ENCODE peak calls at places on chromosome 1, in five cellular contexts. O is NT2/D1, W is HepG2, I is H1, E is GM12878. A is an unnamed sample.

GRCh38 chr1:229781453-229781852 is 155.4 kb downstream of the URB2 start:
- DNase-seq in I (no peak), O (no peak), W (peak; percentile 2), E (no peak), A (no peak)

GRCh38 chr1:222813866-222814535 is 838 bp upstream of the DISP1 start:
- DNase-seq in O (no peak), I (no peak), E (no peak), W (no peak), A (no peak)

GRCh38 chr1:40901886-40902633 is 39.9 kb upstream of the CITED4 start:
- DNase-seq in I (no peak), O (no peak), E (no peak), W (no peak), A (no peak)

GRCh38 chr1:179101566-179101965 is 19.7 kb downstream of the TOR3A start:
- DNase-seq in E (no peak), I (no peak), W (no peak), O (no peak), A (no peak)

GRCh38 chr1:75908717-75909152 is 23.5 kb downstream of the ASB17 start:
- DNase-seq in O (peak; percentile 75), E (peak; percentile 7), W (peak; percentile 31), I (peak; percentile 55), A (peak; percentile 43)

GRCh38 chr1:1259119-1259488 is 12.6 kb upstream of the C1QTNF12 start:
- DNase-seq in W (no peak), I (no peak), E (no peak), O (no peak), A (no peak)

GRCh38 chr1:64864018-64864945 is 102.1 kb downstream of the JAK1 start:
- DNase-seq in E (peak; percentile 92), O (no peak), W (no peak), I (no peak), A (no peak)

GRCh38 chr1:32356478-32356877 is 5.8 kb downstream of the FAM229A start:
- DNase-seq in W (no peak), E (no peak), O (no peak), I (no peak), A (no peak)

GRCh38 chr1:228236744-228237143 is 28.9 kb downstream of the OBSCN start:
- DNase-seq in O (peak; percentile 73), W (peak; percentile 55), E (no peak), I (peak; percentile 87), A (peak; percentile 76)

GRCh38 chr1:98794196-98794886 is 132.8 kb downstream of the SNX7 start:
- DNase-seq in I (no peak), W (peak; percentile 42), O (peak; percentile 65), E (peak; percentile 15), A (peak; percentile 69)

GRCh38 chr1:201359031-201359872 is 18.2 kb downstream of the TNNT2 start:
- DNase-seq in O (no peak), I (no peak), E (no peak), W (no peak), A (no peak)

GRCh38 chr1:52158218-52158617 is 16.3 kb downstream of the ZFYVE9 start:
- DNase-seq in O (no peak), W (no peak), I (no peak), E (no peak), A (no peak)

DNA sequence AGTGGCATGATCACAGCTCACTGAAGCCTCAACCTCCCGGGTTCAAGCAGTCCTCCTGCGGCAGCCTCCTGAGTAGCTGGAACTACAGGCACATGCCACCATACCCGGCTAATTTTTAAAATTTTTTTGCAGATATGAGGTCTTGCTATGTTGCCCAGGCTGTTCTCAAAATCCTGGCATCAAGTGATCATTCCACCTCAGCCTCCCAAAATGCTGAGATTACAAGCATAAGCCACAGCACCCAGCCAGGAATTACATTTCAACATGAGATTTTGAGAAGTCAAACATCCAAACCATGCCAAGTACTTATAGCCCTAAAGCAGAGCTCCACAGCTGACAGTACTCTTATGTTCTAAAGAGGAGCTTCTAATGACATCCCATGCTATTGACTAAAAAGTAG is 200.1 kb downstream of the FCRL5 start:
- DNase-seq in W (no peak), I (no peak), O (no peak), E (no peak), A (no peak)
- TF ChIP-seq SUZ12 in W (no peak), I (no peak), O (no peak), E (no peak), A (no peak)

GRCh38 chr1:8382608-8383525 is 65.0 kb downstream of the SLC45A1 start:
- DNase-seq in E (no peak), O (no peak), I (no peak), W (no peak), A (no peak)

GRCh38 chr1:8382051-8382505 is 64.2 kb downstream of the SLC45A1 start:
- DNase-seq in W (no peak), O (no peak), I (no peak), E (no peak), A (peak; percentile 28)

GRCh38 chr1:8384088-8384487 is 66.2 kb downstream of the SLC45A1 start:
- DNase-seq in E (no peak), I (no peak), O (no peak), W (no peak), A (no peak)

GRCh38 chr1:8381618-8382017 is 63.7 kb downstream of the SLC45A1 start:
- DNase-seq in W (no peak), E (no peak), O (no peak), I (no peak), A (no peak)

DNA sequence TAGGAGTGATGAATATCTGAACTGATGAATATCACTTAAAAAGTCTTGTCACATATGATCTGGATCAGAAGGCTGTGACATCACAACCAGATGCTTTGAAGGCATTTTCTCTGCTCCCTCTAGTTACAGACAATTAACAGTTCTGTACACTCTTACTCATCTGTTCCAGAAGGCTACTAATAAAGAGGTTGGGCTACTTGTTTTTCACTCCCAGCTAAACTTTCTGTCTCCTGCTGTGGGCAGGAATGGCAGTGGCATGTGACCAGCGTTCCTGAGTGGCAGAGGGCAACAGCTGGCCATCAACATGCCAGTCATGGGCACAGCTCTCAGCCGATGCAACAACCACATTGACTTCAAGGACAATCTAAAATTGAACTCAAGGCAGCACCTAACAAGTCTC is 66.7 kb downstream of the SLC45A1 start:
- DNase-seq in O (no peak), I (no peak), W (no peak), E (no peak), A (no peak)
- TF ChIP-seq SUZ12 in O (no peak), I (no peak), W (no peak), E (no peak), A (no peak)

GRCh38 chr1:12573015-12573825 is 44.8 kb downstream of the DHRS3 start:
- DNase-seq in W (no peak), E (no peak), I (no peak), O (no peak), A (no peak)
- TF ChIP-seq SUZ12 in W (no peak), E (no peak), I (no peak), O (no peak), A (no peak)

GRCh38 chr1:80498673-80499072 is 1302.1 kb upstream of the ADGRL2 start:
- DNase-seq in W (no peak), I (no peak), E (no peak), O (no peak), A (no peak)
- TF ChIP-seq SUZ12 in W (no peak), I (no peak), E (no peak), O (no peak), A (no peak)

DNA sequence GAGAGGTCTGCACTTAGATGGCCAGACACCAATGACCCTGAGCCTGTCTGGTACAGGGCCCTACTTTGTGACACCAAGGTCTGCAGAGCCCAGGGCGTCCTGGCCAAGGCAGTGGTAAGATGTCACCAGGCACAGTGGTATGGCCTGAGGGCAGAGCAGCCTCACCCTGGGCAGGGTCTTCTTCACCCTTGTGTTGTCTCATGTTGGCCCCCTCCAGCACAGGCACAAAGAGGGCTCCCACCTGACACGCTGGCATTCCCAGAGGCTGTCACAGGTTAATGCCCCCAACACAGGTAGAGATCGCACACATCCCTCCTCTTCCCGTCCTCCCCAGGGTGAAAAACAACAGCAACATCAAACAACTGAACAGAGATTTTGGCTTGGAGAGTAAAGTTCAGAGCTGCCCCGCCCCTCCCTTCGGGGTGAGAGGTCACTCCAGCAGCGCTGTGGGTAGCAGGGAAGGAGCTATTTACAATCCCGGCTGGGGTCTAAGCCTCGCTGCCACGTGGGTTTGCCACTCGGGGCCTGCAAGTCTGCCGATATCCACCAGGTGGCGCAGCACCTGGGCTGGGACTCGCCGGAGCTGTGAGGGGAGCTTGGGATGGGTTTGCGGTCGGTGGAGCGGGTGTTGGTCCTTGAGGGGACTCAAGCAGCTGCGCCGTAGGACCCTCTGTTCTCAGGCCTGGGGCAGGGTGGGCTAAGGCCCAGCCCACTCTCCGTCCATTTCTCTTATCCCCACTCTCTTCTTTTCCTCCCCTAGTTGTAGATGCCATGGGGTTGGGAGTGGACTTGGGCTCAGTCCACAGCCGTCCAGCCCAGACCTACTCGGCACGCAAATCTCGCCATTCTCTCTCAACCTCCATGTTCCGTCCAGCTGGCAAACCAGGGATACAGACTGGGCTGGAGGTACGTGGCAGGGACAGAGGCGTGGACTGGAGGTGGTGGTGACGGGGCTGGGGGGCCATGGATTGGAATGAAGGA is 12.7 kb downstream of the EFNA3 start:
- DNase-seq in E (no peak), O (peak; percentile 89), W (peak; percentile 78), I (peak; percentile 97), A (peak; percentile 92)
- TF ChIP-seq SUZ12 in E (no peak), O (no peak), W (no peak), I (no peak), A (no peak)

DNA sequence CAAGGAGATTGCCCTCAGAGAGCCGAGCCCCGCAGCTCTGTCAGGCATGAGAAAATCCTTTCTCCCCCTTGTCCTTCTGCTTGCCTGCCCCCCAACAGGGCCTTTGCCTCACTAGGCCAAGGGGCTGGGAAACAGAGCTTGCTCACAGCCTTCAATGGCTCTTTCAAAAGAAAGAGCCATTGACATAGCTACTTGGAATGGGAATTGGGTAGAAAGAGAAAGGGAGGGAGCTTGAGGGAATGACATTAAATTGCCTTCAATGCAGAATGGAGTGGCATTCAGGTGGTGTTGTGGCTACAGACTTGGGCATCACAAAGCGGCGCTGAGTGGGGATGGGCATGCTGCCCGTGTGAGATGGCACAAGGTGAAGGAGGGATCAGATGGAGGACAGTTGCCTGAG is 13.2 kb downstream of the SYT11 start:
- DNase-seq in E (no peak), I (no peak), W (no peak), O (no peak), A (no peak)
- TF ChIP-seq SUZ12 in E (no peak), I (no peak), W (no peak), O (no peak), A (no peak)

GRCh38 chr1:156883919-156884318 is 9.6 kb upstream of the PEAR1 start:
- DNase-seq in O (no peak), I (no peak), E (no peak), W (no peak), A (no peak)
- TF ChIP-seq SUZ12 in O (no peak), I (no peak), E (no peak), W (no peak), A (no peak)

A was measured in HEK293T.